ENCODE peak calls at places on chromosomes 12 and 14, in five cellular contexts. E is transverse colon, H is endothelial cell of umbilical vein, P is suprapubic skin, T is K562. X is an unnamed sample.
A peak's percentile ranks its signal among the peaks of the same experiment; 100 is the strongest.

GRCh38 chr12:91892081-91892855 is 253.4 kb downstream of the BTG1 start:
- DNase-seq in H (no peak), P (no peak), E (no peak), T (no peak), X (no peak)

GRCh38 chr12:70853326-70853725 is 67.2 kb downstream of the PTPRR start:
- DNase-seq in T (no peak), H (no peak), P (no peak), E (no peak), X (peak; percentile 61)

GRCh38 chr12:79886917-79887519 is 47.9 kb downstream of the PPP1R12A start:
- DNase-seq in T (peak; percentile 23), H (peak; percentile 77), E (no peak), P (no peak), X (no peak)

GRCh38 chr12:3757261-3757660 is 4.4 kb upstream of the CRACR2A start:
- DNase-seq in P (no peak), E (peak; percentile 64), T (no peak), H (peak; percentile 39), X (no peak)

GRCh38 chr12:121651381-121651780 is 18.1 kb downstream of the MORN3 start:
- DNase-seq in P (no peak), T (no peak), E (no peak), H (no peak), X (no peak)

GRCh38 chr12:34397591-34398365 is 375.5 kb downstream of the ALG10 start:
- DNase-seq in H (no peak), P (peak; percentile 42), T (peak; percentile 1), E (peak; percentile 4), X (peak; percentile 51)

GRCh38 chr12:32025906-32026305 is 66.7 kb downstream of the RESF1 start:
- DNase-seq in T (no peak), E (peak; percentile 10), P (no peak), H (no peak), X (no peak)

GRCh38 chr14:72924332-72924731 is 1.9 kb upstream of the DCAF4 start:
- DNase-seq in P (no peak), H (no peak), E (no peak), T (no peak), X (no peak)

GRCh38 chr14:21652209-21652808 is 1.3 kb upstream of the OR4E2 start:
- DNase-seq in H (peak; percentile 6), T (no peak), P (no peak), E (peak; percentile 20), X (no peak)

GRCh38 chr14:101008196-101008595 is 104.7 kb upstream of the RTL1 start:
- DNase-seq in P (peak; percentile 56), E (no peak), T (no peak), H (no peak), X (no peak)

GRCh38 chr12:27555316-27555715 is 31.3 kb downstream of the PPFIBP1 start:
- DNase-seq in H (peak; percentile 87), T (no peak), P (no peak), E (no peak), X (no peak)

GRCh38 chr12:112170376-112170775 is 45.0 kb downstream of the TRAFD1 start:
- DNase-seq in E (no peak), P (no peak), T (peak; percentile 84), H (no peak), X (no peak)

GRCh38 chr14:35789651-35790050 is 19.4 kb downstream of the RALGAPA1 start:
- DNase-seq in T (no peak), H (no peak), P (no peak), E (no peak), X (no peak)

GRCh38 chr12:53998900-53999236 is 1.1 kb upstream of the HOXC9 start:
- DNase-seq in T (no peak), E (no peak), P (no peak), H (no peak), X (no peak)
- TF ChIP-seq CTCF in T (no peak), E (no peak), P (no peak), H (no peak), X (no peak)

DNA sequence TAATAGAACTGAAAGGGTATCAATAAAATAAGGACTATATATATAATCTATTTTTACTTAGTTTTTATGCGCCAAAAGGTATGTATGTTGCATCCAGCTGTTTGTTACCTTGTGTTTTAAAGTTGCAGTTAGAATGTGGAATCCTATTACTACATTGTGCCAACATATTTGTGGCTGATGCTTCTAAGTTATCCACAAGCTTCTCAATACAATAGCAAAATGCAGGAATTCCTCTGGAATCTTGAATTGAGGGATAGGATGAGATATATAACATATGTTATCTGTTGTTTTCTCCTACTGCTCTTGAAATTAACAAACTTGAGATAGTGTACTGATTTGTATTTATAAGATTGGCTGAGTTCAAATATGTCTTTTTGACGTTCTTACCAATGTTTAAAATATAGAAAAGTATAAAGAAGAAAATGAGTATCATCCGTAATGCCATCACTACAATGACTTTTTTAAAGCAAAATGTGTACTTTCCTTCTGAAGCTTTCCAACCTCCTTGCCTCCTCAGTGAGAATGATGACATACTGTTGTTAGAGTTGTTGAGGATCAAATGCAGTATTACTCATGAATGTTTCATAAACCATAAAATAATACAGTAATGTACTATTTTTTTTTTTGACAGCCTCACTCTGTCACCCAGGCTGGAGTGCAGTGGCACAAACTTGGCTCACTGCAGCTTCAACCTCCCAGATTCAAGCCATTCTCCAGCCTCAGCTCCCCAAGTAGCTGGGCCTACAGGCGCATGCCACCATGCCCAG is 6.6 kb downstream of the RAP1B start:
- DNase-seq in H (no peak), T (no peak), P (no peak), E (no peak), X (no peak)
- TF ChIP-seq POLR2AphosphoS5 in H (no peak), T (no peak), P (no peak), E (no peak), X (no peak)

GRCh38 chr12:51524386-51524901 is 66.6 kb upstream of the SCN8A start:
- DNase-seq in E (no peak), P (no peak), H (no peak), T (no peak), X (no peak)

GRCh38 chr12:51519755-51520154 is 71.3 kb upstream of the SCN8A start:
- DNase-seq in P (no peak), H (no peak), E (no peak), T (no peak), X (no peak)

GRCh38 chr12:51522696-51523095 is 68.3 kb upstream of the SCN8A start:
- DNase-seq in T (peak; percentile 41), E (no peak), P (no peak), H (no peak), X (no peak)

GRCh38 chr12:51520576-51521325 is 70.3 kb upstream of the SCN8A start:
- DNase-seq in P (no peak), T (no peak), H (no peak), E (no peak), X (no peak)

DNA sequence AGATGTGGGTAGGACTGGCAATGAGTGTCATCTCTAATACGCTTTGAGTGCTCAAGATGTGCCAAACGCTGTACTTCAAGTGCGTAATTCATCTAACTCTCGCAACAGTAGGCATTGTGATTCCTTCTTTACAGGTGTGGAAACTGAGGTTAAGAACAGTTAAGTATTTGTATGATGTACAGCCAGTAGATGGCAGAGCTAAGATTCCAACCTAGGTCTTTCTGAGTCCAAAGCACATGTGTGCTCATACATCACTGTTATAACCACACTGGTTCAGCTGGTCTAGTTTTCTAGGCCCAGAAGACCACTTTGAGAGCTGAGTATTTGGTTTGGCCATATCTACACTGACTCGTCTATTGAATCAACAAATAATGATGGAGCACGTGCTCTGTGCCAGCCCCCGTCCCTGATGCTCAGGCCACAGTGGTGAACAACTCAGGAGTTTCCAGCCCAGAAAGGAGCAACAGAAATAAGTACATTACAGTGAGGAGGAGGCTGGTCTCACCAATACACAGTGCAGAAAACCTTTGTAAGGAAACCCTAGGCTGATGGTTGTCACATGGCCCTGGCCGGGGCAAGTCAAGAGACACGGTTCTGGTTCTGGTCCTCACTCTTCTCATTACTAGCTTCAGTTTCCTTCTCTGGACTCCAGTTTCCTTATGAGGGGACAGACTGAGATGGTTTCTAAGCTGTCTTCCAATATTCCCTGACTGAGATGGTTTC is 69.3 kb upstream of the SCN8A start:
- DNase-seq in P (no peak), T (no peak), H (peak; percentile 10), E (no peak), X (no peak)
- TF ChIP-seq CTCF in P (no peak), T (no peak), H (no peak), E (peak; percentile 5), X (no peak)

GRCh38 chr12:56661979-56662638 is 16.3 kb upstream of the ATP5F1B start:
- DNase-seq in T (no peak), P (peak; percentile 41), E (no peak), H (no peak), X (no peak)
- TF ChIP-seq POLR2AphosphoS5 in T (no peak), P (no peak), E (no peak), H (no peak), X (no peak)

GRCh38 chr14:95432152-95433093 is 84.0 kb downstream of the SYNE3 start:
- DNase-seq in H (peak; percentile 21), E (peak; percentile 38), T (peak; percentile 52), P (no peak), X (peak; percentile 80)
- TF ChIP-seq CTCF in H (peak; percentile 65), E (peak; percentile 75), T (peak; percentile 75), P (no peak), X (peak; percentile 74)

GRCh38 chr12:109445224-109445623 is 31.9 kb downstream of the KCTD10 start:
- DNase-seq in E (no peak), H (no peak), T (no peak), P (no peak), X (no peak)
- TF ChIP-seq POLR2AphosphoS5 in E (no peak), H (no peak), T (no peak), P (no peak), X (no peak)

DNA sequence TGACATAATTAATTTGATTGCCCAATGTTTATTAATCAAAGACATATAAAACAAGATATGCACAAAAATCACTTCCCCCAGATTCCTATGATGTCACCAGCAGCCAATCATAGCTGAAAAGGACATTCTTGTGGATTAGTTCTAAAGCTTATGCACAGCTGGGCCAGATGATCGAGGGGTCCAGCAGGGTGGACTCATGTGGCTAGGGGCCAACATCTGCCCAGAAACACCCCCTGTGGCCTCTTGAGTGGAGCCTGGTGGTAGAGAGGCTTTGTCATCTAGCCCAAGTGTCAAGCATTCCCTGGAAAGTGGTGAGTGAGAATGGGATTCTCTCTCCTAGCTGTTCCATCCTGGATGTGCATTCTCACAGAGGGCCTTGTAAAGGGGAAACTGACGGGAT is 590.0 kb downstream of the BCL11B start:
- DNase-seq in E (no peak), T (no peak), H (no peak), P (no peak), X (no peak)
- TF ChIP-seq CTCF in E (no peak), T (no peak), H (no peak), P (no peak), X (no peak)

X was measured in sigmoid colon.